ENCODE peak calls at places on chromosomes 2 and 18, in four cellular contexts. L is iPS DF 6.9, I is adipocyte, C is uterus. U is an unnamed sample. For H3K4me1, the result is how much of the 10 kb centered on the place peaks cover.

GRCh38 chr2:7881038-7881437 is 800.8 kb upstream of the ID2 start:
- DNase-seq in I (peak), L (no peak), C (no peak), U (no peak)

GRCh38 chr2:130728549-130729310 is at the start of gene GPR148:
- DNase-seq in C (no peak), L (no peak), I (no peak), U (no peak)

GRCh38 chr2:162581931-162582330 is 238.0 kb downstream of the GCA start:
- DNase-seq in C (no peak), I (no peak), L (no peak), U (no peak)

GRCh38 chr2:77521931-77522470 is at the start of gene LRRTM4:
- DNase-seq in I (no peak), C (no peak), L (no peak), U (no peak)

GRCh38 chr2:109663721-109664120 is 49.6 kb downstream of the SOWAHC start:
- DNase-seq in I (peak), C (peak), L (no peak), U (peak)

GRCh38 chr2:174180165-174180724 is 68.1 kb downstream of the OLA1 start:
- DNase-seq in L (no peak), I (peak), C (no peak), U (no peak)

GRCh38 chr2:36177282-36177681 is 178.3 kb upstream of the CRIM1 start:
- DNase-seq in I (no peak), L (no peak), C (no peak), U (no peak)

GRCh38 chr2:68506170-68506569 is 38.8 kb downstream of the APLF start:
- DNase-seq in L (no peak), I (no peak), C (no peak), U (no peak)

GRCh38 chr2:85737961-85738360 is 15.8 kb upstream of the ATOH8 start:
- DNase-seq in L (no peak), C (no peak), I (no peak), U (no peak)

GRCh38 chr2:74507926-74508520 is 528 bp upstream of the PCGF1 start:
- DNase-seq in L (no peak), C (no peak), I (peak), U (no peak)

GRCh38 chr2:19207452-19207851 is 151.0 kb downstream of the OSR1 start:
- DNase-seq in C (no peak), I (no peak), L (no peak), U (no peak)

GRCh38 chr18:3261393-3262233 is at the start of gene MYL12B:
- DNase-seq in L (no peak), I (peak), C (peak), U (peak)

GRCh38 chr2:55809875-55810620 is 113.5 kb downstream of the EFEMP1 start:
- DNase-seq in C (peak), L (no peak), I (peak), U (peak)

GRCh38 chr2:9200634-9201015 is 6.0 kb upstream of the ASAP2 start:
- DNase-seq in L (no peak), I (no peak), C (no peak), U (peak)

GRCh38 chr2:85790499-85790898 is 36.7 kb downstream of the ATOH8 start:
- DNase-seq in I (no peak), C (no peak), L (no peak), U (no peak)

GRCh38 chr2:140502951-140503630 is 1627.7 kb downstream of the LRP1B start:
- DNase-seq in C (no peak), I (peak), L (no peak), U (no peak)

GRCh38 chr2:45283764-45284620 is 274.7 kb upstream of the SIX2 start:
- DNase-seq in I (peak), L (no peak), C (peak), U (no peak)

GRCh38 chr2:157809212-157809611 is 66.9 kb downstream of the ACVR1 start:
- DNase-seq in I (peak), C (no peak), L (no peak), U (no peak)

GRCh38 chr2:217950401-217950871 is 52.4 kb downstream of the TNS1 start:
- DNase-seq in L (no peak), I (no peak), C (peak), U (no peak)

GRCh38 chr2:78304678-78305077 is 720.8 kb upstream of the REG3G start:
- DNase-seq in I (no peak), C (no peak), L (no peak), U (no peak)

GRCh38 chr2:95388091-95388692 is 14.3 kb upstream of the FAHD2A start:
- DNase-seq in C (no peak), I (no peak), L (no peak), U (no peak)

GRCh38 chr2:97936199-97936598 is 59.5 kb downstream of the TMEM131 start:
- DNase-seq in L (no peak), I (no peak), C (no peak), U (no peak)

GRCh38 chr2:1787799-1788477 is 43.6 kb upstream of the PXDN start:
- DNase-seq in C (no peak), I (no peak), L (no peak), U (no peak)

GRCh38 chr2:224173882-224174415 is 134.9 kb upstream of the SERPINE2 start:
- DNase-seq in L (no peak), C (no peak), I (no peak), U (no peak)

GRCh38 chr2:102509749-102510148 is 36.7 kb downstream of the SLC9A4 start:
- DNase-seq in C (no peak), I (no peak), L (no peak), U (no peak)

GRCh38 chr18:13725566-13726227 is 661 bp downstream of the FAM210A start:
- DNase-seq in I (no peak), C (no peak), L (no peak), U (no peak)

GRCh38 chr2:240920783-240921231 is 14.7 kb downstream of the CROCC2 start:
- DNase-seq in C (peak), L (no peak), I (peak), U (peak)

GRCh38 chr2:55334728-55335127 is 65.7 kb upstream of the MTIF2 start:
- DNase-seq in C (no peak), I (no peak), L (no peak), U (no peak)

GRCh38 chr2:121212661-121213325 is 72.2 kb downstream of the TFCP2L1 start:
- DNase-seq in L (no peak), I (no peak), C (no peak), U (no peak)

GRCh38 chr18:10783941-10784340 is 258.1 kb downstream of the NAPG start:
- DNase-seq in I (no peak), C (no peak), L (no peak), U (no peak)

GRCh38 chr2:160028431-160029269 is 33.8 kb downstream of the PLA2R1 start:
- DNase-seq in I (peak), C (no peak), L (no peak), U (no peak)

GRCh38 chr2:100857341-100857740 is 37.4 kb downstream of the NPAS2 start:
- DNase-seq in C (no peak), I (no peak), L (no peak), U (no peak)
- H3K4me3 ChIP-seq in C (no peak), I (no peak), L (no peak), U (no peak)

DNA sequence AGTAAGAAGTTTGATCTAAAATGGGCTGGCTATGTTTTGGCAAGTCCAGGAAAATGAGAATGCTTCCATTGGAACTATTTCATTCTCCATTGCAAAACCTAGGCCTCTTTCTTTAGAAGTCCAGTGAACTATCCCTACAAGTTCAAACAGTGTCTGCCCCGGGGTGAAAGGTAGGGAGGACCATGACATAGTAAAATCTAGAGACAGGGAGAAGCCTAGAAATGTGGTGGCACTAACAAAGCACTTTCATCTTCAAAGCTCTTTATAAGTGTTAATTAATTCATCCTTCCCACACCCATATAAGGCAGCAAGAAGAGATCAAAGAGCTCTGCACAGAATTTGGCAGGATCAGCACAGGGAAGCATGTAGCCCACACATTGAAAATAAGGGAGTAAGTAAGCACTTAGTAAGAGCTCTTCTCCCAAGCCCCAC is 214.5 kb downstream of the IRS1 start:
- DNase-seq in I (no peak), L (no peak), C (no peak), U (no peak)
- H3K4me1 ChIP-seq in I (under half), L (under half), C (under half), U (under half)

GRCh38 chr2:151408788-151409600 is 708 bp upstream of the RIF1 start:
- DNase-seq in C (no peak), I (no peak), L (peak), U (no peak)
- H3K4me3 ChIP-seq in C (no peak), I (peak), L (no peak), U (peak)

GRCh38 chr2:233096006-233096405 is 35.9 kb downstream of the INPP5D start:
- DNase-seq in C (no peak), I (no peak), L (no peak), U (no peak)
- H3K4me1 ChIP-seq in C (under half), I (under half), L (under half), U (under half)

DNA sequence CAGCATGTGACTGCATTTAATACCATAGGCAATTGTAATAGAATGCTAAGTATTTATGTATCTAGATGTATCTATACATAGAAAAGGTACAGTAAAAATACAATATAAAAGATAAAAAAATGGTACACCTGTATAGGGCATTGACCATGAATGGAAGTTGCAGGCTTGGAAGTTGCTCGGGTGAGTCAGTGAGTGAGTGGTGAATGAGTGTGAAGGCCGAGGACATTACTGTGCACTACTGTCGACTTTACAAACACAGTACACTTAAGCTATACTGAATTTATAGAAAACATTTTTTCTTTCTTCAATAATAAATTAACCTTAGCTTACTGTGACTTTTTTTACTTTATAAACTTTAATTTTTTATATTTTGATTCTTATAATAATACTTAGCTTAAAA is 8.9 kb downstream of the DIS3L2 start:
- DNase-seq in I (no peak), L (no peak), C (no peak), U (no peak)
- H3K4me3 ChIP-seq in I (no peak), L (no peak), C (no peak), U (no peak)

GRCh38 chr2:233384017-233384416 is 29.7 kb downstream of the DGKD start:
- DNase-seq in C (no peak), L (no peak), I (no peak), U (no peak)

GRCh38 chr2:233386382-233387041 is 32.2 kb downstream of the DGKD start:
- DNase-seq in C (no peak), I (peak), L (no peak), U (no peak)

GRCh38 chr2:233384811-233385488 is 30.7 kb downstream of the DGKD start:
- DNase-seq in L (no peak), I (no peak), C (no peak), U (no peak)

GRCh38 chr2:233387225-233387624 is 32.9 kb downstream of the DGKD start:
- DNase-seq in C (no peak), L (no peak), I (peak), U (no peak)

GRCh38 chr2:233385489-233386044 is 31.3 kb downstream of the DGKD start:
- DNase-seq in C (no peak), I (no peak), L (no peak), U (no peak)
- H3K4me1 ChIP-seq in C (under half), I (under half), L (under half), U (under half)

GRCh38 chr2:556494-556893 is 120.7 kb downstream of the TMEM18 start:
- DNase-seq in I (no peak), C (no peak), L (no peak), U (no peak)
- H3K4me3 ChIP-seq in I (no peak), C (no peak), L (no peak), U (no peak)

GRCh38 chr2:206797376-206797775 is 32.0 kb downstream of the FASTKD2 start:
- DNase-seq in L (no peak), C (no peak), I (no peak), U (no peak)

GRCh38 chr2:206799083-206799482 is 33.7 kb downstream of the FASTKD2 start:
- DNase-seq in I (no peak), L (no peak), C (no peak), U (no peak)

GRCh38 chr2:206800501-206801416 is 35.4 kb downstream of the FASTKD2 start:
- DNase-seq in L (no peak), C (peak), I (peak), U (peak)

GRCh38 chr2:206801417-206801772 is 36.0 kb downstream of the FASTKD2 start:
- DNase-seq in C (no peak), L (no peak), I (no peak), U (no peak)

DNA sequence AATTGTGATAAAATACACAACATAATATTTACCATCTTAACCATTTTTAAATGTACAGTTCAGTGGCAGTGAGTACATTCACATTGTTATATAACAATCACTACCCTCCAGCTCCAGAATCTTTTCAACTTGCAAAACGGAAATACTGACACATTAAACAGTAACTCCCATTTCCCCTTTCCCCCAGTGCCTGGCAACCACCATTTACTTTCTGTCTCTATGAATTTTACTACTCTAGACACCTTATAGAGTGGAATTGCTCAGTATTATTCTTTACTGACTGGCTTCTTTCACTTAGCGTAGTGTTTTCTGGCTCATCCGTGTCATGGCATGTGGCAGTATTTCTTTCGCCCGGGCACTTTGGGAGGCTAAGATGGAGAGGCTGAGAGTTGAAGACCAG is 32.6 kb downstream of the FASTKD2 start:
- DNase-seq in C (no peak), I (no peak), L (no peak), U (no peak)
- H3K4me1 ChIP-seq in C (under half), I (under half), L (under half), U (under half)

DNA sequence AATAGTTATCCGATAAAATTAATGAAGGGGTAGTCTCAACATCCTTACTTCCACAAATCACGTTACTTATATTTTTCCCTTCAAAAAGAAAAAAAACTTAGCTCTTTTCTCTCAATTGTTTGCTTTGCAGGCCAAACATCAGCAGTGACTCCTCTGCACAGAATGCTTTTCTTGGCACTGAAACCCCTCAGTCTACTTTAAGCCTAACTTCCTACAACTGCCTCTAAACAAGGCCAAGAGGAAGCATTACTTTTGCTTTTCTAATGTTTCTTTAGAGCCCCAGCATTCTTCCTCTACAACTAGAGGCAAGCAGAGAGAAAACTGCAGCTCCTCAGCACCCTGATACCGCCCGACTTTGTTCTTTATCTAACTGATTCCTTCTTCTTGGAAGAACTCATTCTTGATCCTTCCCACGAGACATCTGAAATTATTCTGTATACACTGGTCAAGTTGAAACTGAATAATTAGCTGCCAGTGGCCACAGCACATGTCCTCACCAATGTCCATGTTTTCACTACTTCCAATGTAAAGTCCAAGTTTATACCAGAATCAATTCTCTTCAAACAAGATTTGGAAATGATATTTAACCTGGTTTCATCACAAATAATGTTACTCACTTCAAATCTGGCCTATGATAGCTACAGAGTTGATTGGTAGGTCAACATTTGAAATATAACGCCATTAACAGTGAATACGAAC is 55.3 kb downstream of the DTNB start:
- DNase-seq in C (no peak), I (peak), L (no peak), U (no peak)
- H3K4me3 ChIP-seq in C (no peak), I (peak), L (no peak), U (no peak)